ENCODE peak calls at places on chromosome 21, in six cellular contexts. One of them, this sample, is unnamed.

GRCh38 chr21:40886931-40887330 is 40.0 kb upstream of the DSCAM start:
- DNase-seq in fibroblast of pulmonary artery: no peak
- DNase-seq in AG09309: no peak
- DNase-seq in IMR-90: no peak
- DNase-seq in fibroblast of mammary gland: no peak
- DNase-seq in WTC11: no peak
- DNase-seq in this sample: no peak

GRCh38 chr21:39022901-39023693 is 160.2 kb downstream of the PSMG1 start:
- DNase-seq in WTC11: no peak
- DNase-seq in IMR-90: peak
- DNase-seq in fibroblast of pulmonary artery: peak
- DNase-seq in fibroblast of mammary gland: peak
- DNase-seq in AG09309: no peak
- DNase-seq in this sample: no peak

GRCh38 chr21:35222541-35222941 is 173.4 kb upstream of the RUNX1 start:
- DNase-seq in IMR-90: no peak
- DNase-seq in AG09309: no peak
- DNase-seq in fibroblast of pulmonary artery: no peak
- DNase-seq in fibroblast of mammary gland: no peak
- DNase-seq in WTC11: no peak
- DNase-seq in this sample: no peak

GRCh38 chr21:44765231-44766013 is 36.2 kb downstream of the UBE2G2 start:
- DNase-seq in fibroblast of mammary gland: peak
- DNase-seq in fibroblast of pulmonary artery: no peak
- DNase-seq in WTC11: no peak
- DNase-seq in AG09309: no peak
- DNase-seq in IMR-90: no peak
- DNase-seq in this sample: peak

GRCh38 chr21:29430030-29430429 is 131.3 kb downstream of the BACH1 start:
- DNase-seq in IMR-90: no peak
- DNase-seq in AG09309: no peak
- DNase-seq in WTC11: no peak
- DNase-seq in fibroblast of mammary gland: no peak
- DNase-seq in fibroblast of pulmonary artery: no peak
- DNase-seq in this sample: no peak

GRCh38 chr21:14012409-14012808 is 198.3 kb downstream of the LIPI start:
- DNase-seq in WTC11: no peak
- DNase-seq in fibroblast of pulmonary artery: no peak
- DNase-seq in IMR-90: no peak
- DNase-seq in AG09309: no peak
- DNase-seq in fibroblast of mammary gland: no peak
- DNase-seq in this sample: no peak

GRCh38 chr21:46213620-46214286 is 14.8 kb downstream of the LSS start:
- DNase-seq in AG09309: no peak
- DNase-seq in WTC11: peak
- DNase-seq in fibroblast of pulmonary artery: no peak
- DNase-seq in fibroblast of mammary gland: no peak
- DNase-seq in IMR-90: no peak
- DNase-seq in this sample: no peak

GRCh38 chr21:15309022-15309590 is 244.3 kb upstream of the NRIP1 start:
- DNase-seq in AG09309: no peak
- DNase-seq in fibroblast of pulmonary artery: no peak
- DNase-seq in fibroblast of mammary gland: peak
- DNase-seq in IMR-90: no peak
- DNase-seq in WTC11: no peak
- DNase-seq in this sample: no peak

GRCh38 chr21:15000076-15000475 is 64.7 kb downstream of the NRIP1 start:
- DNase-seq in AG09309: no peak
- DNase-seq in fibroblast of pulmonary artery: peak
- DNase-seq in WTC11: no peak
- DNase-seq in fibroblast of mammary gland: peak
- DNase-seq in IMR-90: peak
- DNase-seq in this sample: peak

GRCh38 chr21:44529503-44530125 is 10.4 kb downstream of the KRTAP10-1 start:
- DNase-seq in WTC11: peak
- DNase-seq in fibroblast of pulmonary artery: no peak
- DNase-seq in fibroblast of mammary gland: no peak
- DNase-seq in AG09309: no peak
- DNase-seq in IMR-90: no peak
- DNase-seq in this sample: no peak

GRCh38 chr21:44354001-44354405 is 582 bp downstream of the TRPM2 start:
- DNase-seq in AG09309: no peak
- DNase-seq in IMR-90: no peak
- DNase-seq in WTC11: no peak
- DNase-seq in fibroblast of pulmonary artery: no peak
- DNase-seq in fibroblast of mammary gland: no peak
- DNase-seq in this sample: no peak

GRCh38 chr21:28746166-28746565 is 246.5 kb downstream of the LTN1 start:
- DNase-seq in WTC11: no peak
- DNase-seq in fibroblast of mammary gland: no peak
- DNase-seq in IMR-90: peak
- DNase-seq in fibroblast of pulmonary artery: no peak
- DNase-seq in AG09309: no peak
- DNase-seq in this sample: no peak

GRCh38 chr21:45454924-45455315 is 50.0 kb downstream of the COL18A1 start:
- DNase-seq in fibroblast of pulmonary artery: peak
- DNase-seq in WTC11: no peak
- DNase-seq in IMR-90: no peak
- DNase-seq in fibroblast of mammary gland: no peak
- DNase-seq in AG09309: no peak
- DNase-seq in this sample: no peak

GRCh38 chr21:45418301-45419071 is 13.5 kb downstream of the COL18A1 start:
- DNase-seq in IMR-90: no peak
- DNase-seq in fibroblast of mammary gland: no peak
- DNase-seq in fibroblast of pulmonary artery: no peak
- DNase-seq in AG09309: no peak
- DNase-seq in WTC11: peak
- DNase-seq in this sample: no peak

GRCh38 chr21:14737922-14738321 is 191.8 kb upstream of the SAMSN1 start:
- DNase-seq in IMR-90: peak
- DNase-seq in AG09309: no peak
- DNase-seq in fibroblast of pulmonary artery: peak
- DNase-seq in fibroblast of mammary gland: peak
- DNase-seq in WTC11: no peak
- DNase-seq in this sample: peak

GRCh38 chr21:44360174-44360573 is 6.8 kb downstream of the TRPM2 start:
- DNase-seq in WTC11: no peak
- DNase-seq in AG09309: no peak
- DNase-seq in fibroblast of pulmonary artery: no peak
- DNase-seq in IMR-90: no peak
- DNase-seq in fibroblast of mammary gland: no peak
- DNase-seq in this sample: no peak

GRCh38 chr21:45074818-45075605 is 632 bp downstream of the ADARB1 start:
- DNase-seq in fibroblast of mammary gland: no peak
- DNase-seq in fibroblast of pulmonary artery: peak
- DNase-seq in AG09309: no peak
- DNase-seq in WTC11: peak
- DNase-seq in IMR-90: no peak
- DNase-seq in this sample: no peak

GRCh38 chr21:44505673-44506278 is 34.2 kb downstream of the KRTAP10-1 start:
- DNase-seq in fibroblast of mammary gland: no peak
- DNase-seq in WTC11: no peak
- DNase-seq in IMR-90: no peak
- DNase-seq in fibroblast of pulmonary artery: no peak
- DNase-seq in AG09309: no peak
- DNase-seq in this sample: no peak

GRCh38 chr21:26847951-26848350 is 2.7 kb upstream of the ADAMTS1 start:
- DNase-seq in WTC11: no peak
- DNase-seq in fibroblast of mammary gland: no peak
- DNase-seq in AG09309: no peak
- DNase-seq in IMR-90: no peak
- DNase-seq in fibroblast of pulmonary artery: no peak
- DNase-seq in this sample: no peak

GRCh38 chr21:26844258-26845065 is 747 bp downstream of the ADAMTS1 start:
- DNase-seq in fibroblast of pulmonary artery: peak
- DNase-seq in IMR-90: peak
- DNase-seq in AG09309: no peak
- DNase-seq in WTC11: peak
- DNase-seq in fibroblast of mammary gland: no peak
- DNase-seq in this sample: peak

GRCh38 chr21:26845750-26846035 is 484 bp upstream of the ADAMTS1 start:
- DNase-seq in fibroblast of pulmonary artery: no peak
- DNase-seq in IMR-90: no peak
- DNase-seq in fibroblast of mammary gland: no peak
- DNase-seq in AG09309: no peak
- DNase-seq in WTC11: no peak
- DNase-seq in this sample: no peak

GRCh38 chr21:26845066-26845749 is at the start of gene ADAMTS1:
- DNase-seq in fibroblast of mammary gland: peak
- DNase-seq in WTC11: peak
- DNase-seq in IMR-90: peak
- DNase-seq in AG09309: peak
- DNase-seq in fibroblast of pulmonary artery: peak
- DNase-seq in this sample: peak

DNA sequence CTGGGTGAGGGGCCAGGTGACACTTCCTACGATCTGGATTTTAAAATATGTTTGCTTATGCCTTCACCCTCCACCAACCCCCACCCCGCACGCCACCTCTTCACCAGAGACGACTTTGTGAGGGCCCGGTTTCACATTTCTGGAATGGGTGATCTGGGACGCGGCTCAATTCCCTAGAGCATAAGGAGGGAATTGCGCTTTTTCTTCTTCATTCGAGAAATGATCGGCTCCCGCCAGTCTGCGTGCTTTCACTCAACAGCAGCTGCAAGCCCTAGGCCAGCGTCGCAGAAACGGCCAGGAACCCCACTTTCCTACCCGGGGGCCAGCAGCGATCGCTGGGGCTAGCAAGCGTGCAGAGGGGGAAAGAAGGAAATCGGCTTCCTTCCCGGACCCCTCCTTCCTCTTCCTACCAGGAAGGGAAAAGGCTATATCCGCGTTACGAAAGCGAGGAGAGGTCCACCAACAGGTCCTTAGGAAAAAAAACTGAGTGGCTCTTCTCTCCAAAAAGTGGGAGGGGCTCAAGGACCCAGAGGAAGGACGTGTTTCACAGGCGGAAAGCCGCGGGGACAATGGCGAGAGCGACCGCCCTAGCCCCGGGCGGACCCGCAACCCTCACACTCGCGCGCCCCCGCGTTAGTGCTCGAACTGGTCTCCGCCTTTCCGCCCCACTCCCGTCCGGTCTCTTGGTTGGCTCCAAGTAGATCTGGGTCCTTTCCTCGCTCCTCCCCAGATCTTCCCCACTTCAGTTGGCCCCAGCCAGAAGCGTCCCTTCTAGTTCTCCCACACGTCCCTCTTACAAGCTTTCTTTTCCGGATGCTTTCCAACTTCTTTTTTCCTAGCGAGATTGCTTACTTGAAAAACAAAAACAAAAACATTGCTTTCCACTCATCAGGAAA is 1.1 kb upstream of the ADAMTS1 start:
- DNase-seq in fibroblast of mammary gland: peak
- DNase-seq in IMR-90: peak
- DNase-seq in WTC11: peak
- DNase-seq in AG09309: no peak
- DNase-seq in fibroblast of pulmonary artery: peak
- DNase-seq in this sample: peak
- TF ChIP-seq CTCF in fibroblast of mammary gland: no peak
- TF ChIP-seq CTCF in IMR-90: peak
- TF ChIP-seq CTCF in WTC11: no peak
- TF ChIP-seq CTCF in AG09309: peak
- TF ChIP-seq CTCF in fibroblast of pulmonary artery: peak
- TF ChIP-seq CTCF in this sample: peak

DNA sequence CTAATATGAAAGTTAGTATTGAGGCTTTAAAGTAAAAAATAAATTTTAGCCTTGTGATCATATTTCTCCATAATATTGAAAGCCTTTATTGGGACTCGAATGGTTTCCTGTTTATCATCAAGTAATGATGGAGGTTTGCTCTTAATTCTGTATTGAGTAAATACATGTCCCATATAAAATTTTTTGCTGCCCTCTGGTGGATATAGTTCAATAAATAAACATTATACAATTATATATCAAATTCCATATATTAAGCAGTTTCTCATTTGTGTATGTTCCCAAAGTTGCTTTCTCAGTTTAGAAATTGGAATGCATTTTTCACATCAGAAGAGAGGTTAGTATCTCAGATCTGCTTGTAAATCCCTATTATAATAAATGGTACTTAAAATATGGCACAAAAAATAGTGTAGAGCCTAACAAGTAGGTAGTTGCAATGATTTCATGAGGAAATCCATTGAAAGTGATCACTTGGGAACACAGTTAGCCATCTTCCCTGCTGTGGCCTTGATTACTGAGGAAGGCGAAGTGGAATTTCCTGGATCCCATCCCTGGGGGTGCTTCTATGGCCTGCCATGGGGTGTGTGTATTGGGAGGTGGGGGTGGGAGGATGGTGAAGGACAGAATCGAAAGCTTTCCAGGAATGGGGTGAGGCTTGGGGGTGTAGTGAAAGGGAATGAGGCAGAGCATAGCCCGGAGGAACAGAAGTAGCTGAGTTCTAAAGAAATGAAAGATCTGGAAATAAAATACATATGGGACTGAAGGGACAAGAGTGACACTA is 84.1 kb upstream of the C21orf91 start:
- DNase-seq in fibroblast of mammary gland: peak
- DNase-seq in WTC11: no peak
- DNase-seq in AG09309: peak
- DNase-seq in IMR-90: peak
- DNase-seq in fibroblast of pulmonary artery: peak
- DNase-seq in this sample: peak
- TF ChIP-seq CTCF in fibroblast of mammary gland: no peak
- TF ChIP-seq CTCF in WTC11: no peak
- TF ChIP-seq CTCF in AG09309: no peak
- TF ChIP-seq CTCF in IMR-90: peak
- TF ChIP-seq CTCF in fibroblast of pulmonary artery: no peak
- TF ChIP-seq CTCF in this sample: peak

DNA sequence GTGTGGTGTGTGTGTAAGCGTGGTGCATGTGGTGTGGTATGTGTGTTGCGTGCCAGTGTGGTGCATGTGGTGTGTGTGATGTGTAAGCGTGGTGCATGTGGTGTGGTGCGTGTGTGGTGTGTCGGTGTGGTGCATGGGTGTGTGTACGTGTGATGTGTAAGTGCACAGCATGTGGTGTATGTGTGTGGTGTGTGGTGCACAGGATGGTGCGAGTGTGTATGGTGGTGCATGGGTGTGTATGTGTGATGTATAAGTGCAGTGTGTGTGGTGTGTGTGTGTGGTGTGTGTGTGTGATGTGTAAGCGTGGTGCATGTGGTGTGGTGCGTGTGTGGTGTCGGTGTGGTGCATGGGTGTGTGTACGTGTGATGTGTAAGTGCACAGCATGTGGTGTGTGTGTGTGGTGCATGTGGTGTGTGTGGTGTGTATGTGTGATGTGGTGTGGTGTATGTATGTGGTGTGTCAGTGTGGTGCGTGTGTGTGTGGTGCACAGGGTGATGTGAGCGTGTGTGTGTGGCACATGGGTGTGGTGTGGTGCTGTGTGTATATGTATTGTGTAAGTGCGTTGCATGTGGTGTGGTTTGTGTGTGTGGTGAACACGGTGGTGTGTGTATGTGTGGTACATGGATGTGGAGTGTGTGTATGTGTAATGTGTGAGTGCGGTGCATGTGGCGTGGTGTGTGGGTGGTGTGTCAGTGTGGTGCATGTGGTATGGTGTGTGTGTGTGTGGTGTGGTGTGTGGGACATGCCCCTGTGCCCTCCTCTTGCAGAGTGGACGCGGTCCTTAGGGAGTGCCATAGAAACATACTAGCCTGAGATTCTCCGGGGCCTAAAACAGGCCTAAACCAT is 1.1 kb upstream of the C2CD2 start:
- DNase-seq in WTC11: no peak
- DNase-seq in fibroblast of pulmonary artery: no peak
- DNase-seq in fibroblast of mammary gland: no peak
- DNase-seq in AG09309: no peak
- DNase-seq in IMR-90: no peak
- DNase-seq in this sample: no peak
- TF ChIP-seq CTCF in WTC11: no peak
- TF ChIP-seq CTCF in fibroblast of pulmonary artery: no peak
- TF ChIP-seq CTCF in fibroblast of mammary gland: no peak
- TF ChIP-seq CTCF in AG09309: no peak
- TF ChIP-seq CTCF in IMR-90: no peak
- TF ChIP-seq CTCF in this sample: no peak

GRCh38 chr21:33325222-33326067 is 675 bp downstream of the IFNAR1 start:
- DNase-seq in WTC11: no peak
- DNase-seq in fibroblast of pulmonary artery: peak
- DNase-seq in fibroblast of mammary gland: peak
- DNase-seq in AG09309: peak
- DNase-seq in IMR-90: peak
- DNase-seq in this sample: peak
- TF ChIP-seq CTCF in WTC11: no peak
- TF ChIP-seq CTCF in fibroblast of pulmonary artery: no peak
- TF ChIP-seq CTCF in fibroblast of mammary gland: no peak
- TF ChIP-seq CTCF in AG09309: no peak
- TF ChIP-seq CTCF in IMR-90: no peak
- TF ChIP-seq CTCF in this sample: no peak